ENCODE peak calls at places on chromosomes 4 and X, in seven cellular contexts. A, R, C, N, F, D and Z are unnamed samples.

GRCh38 chr4:27702710-27703431 is 842.2 kb downstream of the STIM2 start:
- DNase-seq in A (no peak), R (no peak), C (peak), N (no peak), F (no peak), D (peak), Z (no peak)

GRCh38 chr4:177093964-177094363 is 215.7 kb upstream of the NEIL3 start:
- DNase-seq in A (no peak), R (no peak), C (no peak), N (no peak), F (no peak), D (no peak), Z (no peak)

GRCh38 chr4:143127621-143128020 is 57.1 kb upstream of the USP38 start:
- DNase-seq in A (no peak), R (no peak), C (no peak), N (no peak), F (no peak), D (no peak), Z (no peak)

GRCh38 chr4:151798678-151799416 is 38.0 kb upstream of the GATB start:
- DNase-seq in A (no peak), R (no peak), C (no peak), N (no peak), F (no peak), D (no peak), Z (no peak)

GRCh38 chr4:143587703-143588102 is 74.2 kb downstream of the SMARCA5 start:
- DNase-seq in A (no peak), R (no peak), C (peak), N (no peak), F (no peak), D (no peak), Z (no peak)

GRCh38 chr4:179097741-179098140 is 1655.5 kb upstream of the AGA start:
- DNase-seq in A (peak), R (no peak), C (no peak), N (no peak), F (no peak), D (no peak), Z (peak)

GRCh38 chr4:183721207-183722081 is 62.4 kb downstream of the TRAPPC11 start:
- DNase-seq in A (peak), R (peak), C (peak), N (peak), F (no peak), D (peak), Z (no peak)

GRCh38 chr4:529563-529962 is 30.6 kb downstream of the PIGG start:
- DNase-seq in A (no peak), R (no peak), C (no peak), N (no peak), F (no peak), D (no peak), Z (no peak)

GRCh38 chrX:155112171-155112570 is 40.9 kb downstream of the BRCC3 start:
- DNase-seq in A (no peak), R (no peak), C (peak), N (no peak), F (no peak), D (no peak), Z (no peak)

GRCh38 chrX:1582686-1583437 is 8.5 kb upstream of the AKAP17A start:
- DNase-seq in A (no peak), R (no peak), C (peak), N (no peak), F (no peak), D (peak), Z (no peak)

GRCh38 chrX:37986893-37987292 is 19.5 kb upstream of the SYTL5 start:
- DNase-seq in A (no peak), R (no peak), C (peak), N (no peak), F (no peak), D (no peak), Z (no peak)

GRCh38 chrX:530726-531610 is 99.6 kb upstream of the SHOX start:
- DNase-seq in A (no peak), R (no peak), C (no peak), N (no peak), F (peak), D (no peak), Z (no peak)

GRCh38 chr4:184370711-184371389 is 103.5 kb downstream of the IRF2 start:
- DNase-seq in A (no peak), R (no peak), C (peak), N (no peak), F (no peak), D (no peak), Z (no peak)

GRCh38 chrX:82748901-82749505 is 759.1 kb upstream of the POU3F4 start:
- DNase-seq in A (no peak), R (no peak), C (no peak), N (no peak), F (no peak), D (no peak), Z (no peak)

GRCh38 chr4:10458190-10458589 is 964 bp upstream of the ZNF518B start:
- DNase-seq in A (no peak), R (no peak), C (no peak), N (no peak), F (no peak), D (no peak), Z (no peak)

GRCh38 chr4:143768007-143768591 is 67.6 kb upstream of the FREM3 start:
- DNase-seq in A (no peak), R (no peak), C (no peak), N (no peak), F (no peak), D (no peak), Z (no peak)

GRCh38 chr4:165457793-165458192 is 79.0 kb downstream of the CPE start:
- DNase-seq in A (no peak), R (no peak), C (no peak), N (no peak), F (no peak), D (no peak), Z (no peak)

GRCh38 chr4:60948008-60948407 is 252.1 kb upstream of the ADGRL3 start:
- DNase-seq in A (no peak), R (no peak), C (peak), N (no peak), F (no peak), D (peak), Z (no peak)

GRCh38 chrX:103904301-103904700 is 58.1 kb upstream of the TMSB15B start:
- DNase-seq in A (no peak), R (no peak), C (no peak), N (no peak), F (no peak), D (no peak), Z (no peak)

GRCh38 chr4:27357283-27357682 is 496.6 kb downstream of the STIM2 start:
- DNase-seq in A (no peak), R (no peak), C (peak), N (no peak), F (no peak), D (no peak), Z (no peak)

GRCh38 chrX:111634823-111635410 is 46.1 kb upstream of the ALG13 start:
- DNase-seq in A (no peak), R (no peak), C (peak), N (no peak), F (no peak), D (no peak), Z (no peak)

GRCh38 chrX:137352101-137352660 is 213.7 kb upstream of the ZIC3 start:
- DNase-seq in A (no peak), R (no peak), C (no peak), N (no peak), F (no peak), D (no peak), Z (no peak)

GRCh38 chr4:147480891-147481576 is at the start of gene EDNRA:
- DNase-seq in A (peak), R (peak), C (peak), N (peak), F (no peak), D (peak), Z (peak)

GRCh38 chr4:3767569-3768288 is 1.5 kb downstream of the ADRA2C start:
- DNase-seq in A (peak), R (no peak), C (peak), N (no peak), F (no peak), D (no peak), Z (no peak)

GRCh38 chrX:13473666-13474516 is 95.5 kb upstream of the EGFL6 start:
- DNase-seq in A (no peak), R (no peak), C (peak), N (no peak), F (no peak), D (peak), Z (no peak)

DNA sequence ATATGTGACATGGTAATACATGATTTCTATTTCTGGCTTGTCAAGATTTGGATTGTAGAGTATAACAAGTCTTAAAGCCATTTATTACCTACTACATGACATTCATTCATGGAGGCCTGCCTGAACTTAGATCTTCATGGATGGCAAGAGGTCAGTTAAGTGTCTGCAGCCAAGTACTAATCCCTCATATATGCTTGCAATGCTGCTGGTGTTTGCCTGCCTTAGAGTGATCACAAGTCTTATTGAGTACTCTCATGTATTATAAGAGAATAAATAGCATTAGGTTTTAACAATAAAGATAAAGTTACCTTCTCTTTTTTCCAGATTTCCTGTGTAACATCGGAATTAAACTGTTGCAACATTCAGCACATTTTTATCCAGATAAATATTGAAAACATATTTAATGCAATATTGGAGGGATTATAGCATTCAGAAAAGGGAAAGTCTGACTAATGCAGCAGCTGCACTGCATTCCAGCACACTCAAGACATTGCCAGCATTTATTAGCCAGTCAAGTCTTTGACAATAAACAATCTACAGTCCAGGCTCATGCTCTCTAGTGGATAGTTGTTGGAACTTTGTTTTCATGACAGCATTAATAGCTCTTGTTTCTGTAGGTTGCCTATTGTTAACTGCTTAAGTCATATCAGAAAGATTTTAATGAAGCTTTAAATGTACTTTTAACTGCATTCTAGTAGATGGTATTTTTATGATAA is 737.1 kb downstream of the FAT4 start:
- DNase-seq in A (no peak), R (no peak), C (peak), N (no peak), F (no peak), D (peak), Z (no peak)
- TF ChIP-seq CTCF in A (no peak), R (no peak), C (peak), N (no peak), F (no peak), D (peak), Z (no peak)

GRCh38 chr4:185826381-185826780 is 14.4 kb upstream of the SORBS2 start:
- DNase-seq in A (no peak), R (no peak), C (no peak), N (no peak), F (no peak), D (no peak), Z (no peak)
- TF ChIP-seq CTCF in A (no peak), R (no peak), C (no peak), N (no peak), F (no peak), D (no peak), Z (no peak)

GRCh38 chr4:76982638-76983579 is 33.4 kb downstream of the SEPTIN11 start:
- DNase-seq in A (no peak), R (no peak), C (peak), N (no peak), F (no peak), D (no peak), Z (no peak)
- TF ChIP-seq CTCF in A (peak), R (no peak), C (peak), N (no peak), F (no peak), D (peak), Z (peak)

DNA sequence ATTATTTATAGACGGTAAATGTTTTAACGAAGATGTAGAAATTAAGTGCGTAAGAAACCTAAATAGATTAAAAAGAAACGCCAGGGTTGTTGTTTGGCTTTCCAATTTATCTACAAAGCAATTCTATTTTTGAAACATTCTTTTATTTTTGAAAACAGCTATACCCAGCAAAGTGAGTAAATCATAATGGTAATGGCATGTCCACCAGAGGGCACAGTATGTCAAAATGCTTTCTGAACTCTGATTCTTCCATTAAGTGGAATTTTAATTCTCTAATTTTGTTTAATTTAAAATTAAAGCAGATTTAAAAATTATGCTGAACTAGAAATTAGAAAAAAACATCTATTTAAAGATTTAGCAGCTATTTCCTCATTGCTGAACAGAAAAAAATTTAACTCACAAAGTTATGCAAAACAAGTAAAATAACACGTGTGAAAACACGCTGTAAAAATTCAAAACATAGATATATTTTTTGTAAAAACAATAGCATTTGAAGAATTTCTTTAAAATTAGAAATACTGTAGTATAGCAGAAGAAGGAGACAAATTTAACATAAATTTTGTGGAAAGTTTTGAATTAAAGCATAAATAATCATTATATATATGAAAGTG is 26.5 kb downstream of the RASSF6 start:
- DNase-seq in A (no peak), R (no peak), C (peak), N (no peak), F (no peak), D (peak), Z (no peak)
- TF ChIP-seq CTCF in A (peak), R (peak), C (peak), N (peak), F (no peak), D (peak), Z (peak)

GRCh38 chrX:41445171-41445570 is 2.0 kb upstream of the NYX start:
- DNase-seq in A (no peak), R (no peak), C (no peak), N (no peak), F (peak), D (no peak), Z (no peak)

GRCh38 chrX:41447897-41448296 is 754 bp downstream of the NYX start:
- DNase-seq in A (no peak), R (no peak), C (no peak), N (no peak), F (no peak), D (no peak), Z (no peak)

GRCh38 chrX:41442824-41443560 is 4.2 kb upstream of the NYX start:
- DNase-seq in A (no peak), R (no peak), C (no peak), N (no peak), F (peak), D (no peak), Z (no peak)

GRCh38 chrX:41445781-41446358 is 1.3 kb upstream of the NYX start:
- DNase-seq in A (no peak), R (no peak), C (no peak), N (no peak), F (peak), D (no peak), Z (no peak)

DNA sequence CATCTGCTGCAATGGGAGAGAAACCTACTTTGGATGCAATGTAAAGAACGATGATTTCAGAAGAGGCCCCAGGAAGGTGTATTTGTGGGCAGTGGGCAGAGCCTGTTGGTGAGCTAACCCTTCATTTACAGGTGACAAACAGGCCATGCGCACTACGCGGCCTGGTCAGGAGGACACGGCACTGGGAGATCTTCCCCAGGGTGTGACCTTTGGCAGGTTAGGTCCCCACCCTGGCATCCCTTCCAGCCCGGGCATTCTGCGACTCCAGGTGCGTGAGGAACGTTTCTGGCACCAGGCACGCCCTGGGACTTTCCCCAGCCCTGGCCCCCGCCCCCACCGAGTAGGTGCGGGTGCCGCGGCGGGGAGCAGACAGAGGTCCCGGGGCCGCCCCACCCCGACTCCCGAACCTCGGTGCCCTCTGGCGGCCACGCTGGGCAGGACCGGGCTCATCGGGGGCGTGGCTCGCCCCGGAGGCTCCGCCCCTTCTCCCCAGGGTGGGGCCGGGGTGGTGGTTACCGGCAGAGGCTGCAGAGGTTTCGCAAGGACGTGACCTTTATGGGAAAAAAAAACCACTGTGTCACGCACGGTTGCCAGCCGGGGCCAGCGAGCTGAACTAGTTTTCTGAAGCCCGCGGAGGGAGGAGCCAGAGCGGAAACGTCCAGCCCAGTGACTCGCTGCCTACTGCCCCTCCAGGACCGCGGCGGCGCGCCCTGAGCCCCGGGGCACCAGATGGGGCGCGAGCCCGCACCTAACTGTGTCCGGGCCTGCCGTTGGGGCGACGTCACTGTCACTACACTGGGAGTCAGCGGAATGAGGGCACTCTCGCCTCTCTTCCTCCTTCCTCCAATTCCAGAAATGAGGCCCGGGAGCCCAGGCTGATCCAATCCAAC is 5.0 kb upstream of the NYX start:
- DNase-seq in A (peak), R (peak), C (peak), N (peak), F (peak), D (peak), Z (peak)
- TF ChIP-seq CTCF in A (peak), R (peak), C (peak), N (peak), F (no peak), D (peak), Z (peak)

DNA sequence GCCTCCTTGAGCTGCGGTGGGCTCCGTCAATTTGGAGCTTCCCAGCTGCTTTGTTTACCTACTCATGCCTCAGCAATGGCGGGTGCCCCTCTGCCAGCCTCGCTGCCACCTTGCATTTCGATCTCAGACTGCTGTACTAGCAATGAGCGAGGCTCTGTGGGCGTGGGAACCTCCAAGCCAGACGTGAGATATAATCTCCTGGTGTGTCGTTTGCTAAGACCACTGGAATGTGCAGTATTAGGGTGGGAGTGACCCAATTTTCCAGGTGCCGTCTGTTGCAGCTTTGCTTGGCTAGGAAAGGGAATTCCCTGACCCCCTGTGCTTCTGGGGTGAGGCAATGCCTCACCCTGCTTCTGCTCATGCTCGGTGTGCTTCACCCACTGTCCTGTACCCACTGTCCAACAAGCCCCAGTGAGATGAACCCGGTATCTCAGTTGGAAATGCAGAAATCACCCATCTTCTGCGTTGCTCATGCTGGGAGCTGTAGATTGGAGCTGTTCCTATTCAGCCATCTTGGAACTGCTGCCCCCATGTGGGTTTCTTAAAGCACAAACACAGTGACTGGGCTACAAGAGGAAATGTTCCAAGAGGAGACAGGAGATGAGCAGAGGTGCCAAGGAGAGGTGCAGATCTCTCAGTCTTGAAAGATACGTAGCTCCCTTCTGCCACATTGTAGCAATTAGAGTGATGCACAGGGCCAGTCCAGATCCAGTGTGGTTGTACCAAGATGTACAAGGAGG is 193.0 kb upstream of the IGFBP7 start:
- DNase-seq in A (no peak), R (no peak), C (peak), N (no peak), F (no peak), D (peak), Z (no peak)
- TF ChIP-seq CTCF in A (no peak), R (no peak), C (peak), N (no peak), F (no peak), D (peak), Z (no peak)

DNA sequence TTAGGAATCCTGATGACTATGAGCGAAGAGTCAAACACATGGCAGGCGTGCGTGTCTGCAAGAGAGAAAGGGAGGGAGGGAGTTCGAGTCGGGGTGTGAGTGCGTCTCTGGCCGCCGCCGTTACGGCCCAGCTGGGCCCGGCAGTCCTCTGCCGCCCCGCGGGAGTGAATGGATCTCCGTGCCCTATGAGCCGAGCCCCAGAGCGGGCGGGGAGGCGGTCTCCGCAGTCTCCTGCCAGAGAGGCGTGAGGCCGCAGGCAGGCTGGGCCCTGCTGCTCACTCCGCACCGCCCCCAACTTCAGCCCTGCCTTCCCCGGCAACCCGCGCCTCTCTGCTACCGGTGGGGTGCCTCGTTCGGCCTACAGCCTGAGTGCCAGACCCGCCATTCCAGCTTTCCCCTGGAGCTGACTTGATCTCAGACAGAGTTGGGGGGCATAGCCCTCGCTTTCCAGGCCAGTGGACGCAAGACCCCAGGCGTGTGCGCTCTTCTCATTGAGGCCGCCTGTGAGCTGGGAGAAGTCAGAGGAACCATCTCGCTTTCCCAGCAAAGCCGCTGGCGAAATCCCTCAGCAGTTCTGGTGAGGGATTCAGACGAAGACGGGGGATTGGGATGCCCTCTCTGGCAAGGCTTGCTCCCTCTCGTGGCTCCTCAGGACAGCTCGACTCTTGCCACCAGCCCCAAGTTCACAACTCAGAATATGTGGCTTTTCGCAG is 1.4 kb downstream of the SLC16A2 start:
- DNase-seq in A (peak), R (peak), C (peak), N (peak), F (peak), D (peak), Z (peak)
- TF ChIP-seq CTCF in A (no peak), R (no peak), C (peak), N (no peak), F (no peak), D (peak), Z (peak)